ENCODE peak calls at places on chromosomes 11 and 22, in ten cellular contexts. One of them, this sample, is unnamed.

GRCh38 chr22:40193429-40194421 is 16.0 kb downstream of the TNRC6B start:
- DNase-seq in Caco-2: no peak
- DNase-seq in GM23338: peak
- DNase-seq in H9: peak
- DNase-seq in glutamatergic neuron: no peak
- DNase-seq in fibroblast of mammary gland: peak
- DNase-seq in spleen: no peak
- DNase-seq in GM12865: no peak
- DNase-seq in mammary epithelial cell: no peak
- DNase-seq in AG09309: no peak
- DNase-seq in this sample: no peak

GRCh38 chr11:13868710-13869403 is 93.7 kb upstream of the SPON1 start:
- DNase-seq in Caco-2: no peak
- DNase-seq in glutamatergic neuron: no peak
- DNase-seq in GM12865: no peak
- DNase-seq in fibroblast of mammary gland: no peak
- DNase-seq in AG09309: no peak
- DNase-seq in spleen: no peak
- DNase-seq in mammary epithelial cell: peak
- DNase-seq in H9: no peak
- DNase-seq in GM23338: no peak
- DNase-seq in this sample: no peak

GRCh38 chr11:57306156-57306876 is 18.4 kb downstream of the TNKS1BP1 start:
- DNase-seq in mammary epithelial cell: no peak
- DNase-seq in H9: no peak
- DNase-seq in spleen: no peak
- DNase-seq in fibroblast of mammary gland: peak
- DNase-seq in Caco-2: no peak
- DNase-seq in GM12865: no peak
- DNase-seq in GM23338: no peak
- DNase-seq in AG09309: no peak
- DNase-seq in glutamatergic neuron: no peak
- DNase-seq in this sample: no peak

GRCh38 chr11:61637287-61637686 is 42.9 kb upstream of the DAGLA start:
- DNase-seq in GM12865: no peak
- DNase-seq in glutamatergic neuron: peak
- DNase-seq in fibroblast of mammary gland: no peak
- DNase-seq in Caco-2: no peak
- DNase-seq in GM23338: no peak
- DNase-seq in AG09309: no peak
- DNase-seq in spleen: no peak
- DNase-seq in mammary epithelial cell: no peak
- DNase-seq in H9: no peak
- DNase-seq in this sample: no peak

GRCh38 chr11:101867951-101868350 is 46.9 kb upstream of the CEP126 start:
- DNase-seq in Caco-2: no peak
- DNase-seq in spleen: no peak
- DNase-seq in GM12865: no peak
- DNase-seq in fibroblast of mammary gland: no peak
- DNase-seq in GM23338: no peak
- DNase-seq in H9: no peak
- DNase-seq in mammary epithelial cell: no peak
- DNase-seq in AG09309: no peak
- DNase-seq in glutamatergic neuron: no peak
- DNase-seq in this sample: no peak

GRCh38 chr11:62705401-62705800 is 1.8 kb downstream of the BSCL2 start:
- DNase-seq in spleen: peak
- DNase-seq in glutamatergic neuron: no peak
- DNase-seq in fibroblast of mammary gland: no peak
- DNase-seq in Caco-2: no peak
- DNase-seq in mammary epithelial cell: peak
- DNase-seq in H9: peak
- DNase-seq in AG09309: no peak
- DNase-seq in GM12865: no peak
- DNase-seq in GM23338: peak
- DNase-seq in this sample: no peak

GRCh38 chr22:19143967-19144400 is 467 bp downstream of the ESS2 start:
- DNase-seq in GM12865: peak
- DNase-seq in Caco-2: no peak
- DNase-seq in H9: no peak
- DNase-seq in GM23338: no peak
- DNase-seq in spleen: peak
- DNase-seq in AG09309: no peak
- DNase-seq in glutamatergic neuron: no peak
- DNase-seq in fibroblast of mammary gland: no peak
- DNase-seq in mammary epithelial cell: peak
- DNase-seq in this sample: no peak

GRCh38 chr11:43853766-43854165 is 26.9 kb upstream of the ALKBH3 start:
- DNase-seq in GM23338: no peak
- DNase-seq in AG09309: no peak
- DNase-seq in mammary epithelial cell: peak
- DNase-seq in GM12865: no peak
- DNase-seq in H9: no peak
- DNase-seq in glutamatergic neuron: no peak
- DNase-seq in Caco-2: no peak
- DNase-seq in spleen: no peak
- DNase-seq in fibroblast of mammary gland: peak
- DNase-seq in this sample: no peak

GRCh38 chr11:99640671-99641070 is 619.9 kb downstream of the CNTN5 start:
- DNase-seq in GM12865: no peak
- DNase-seq in Caco-2: no peak
- DNase-seq in mammary epithelial cell: no peak
- DNase-seq in GM23338: no peak
- DNase-seq in glutamatergic neuron: no peak
- DNase-seq in AG09309: no peak
- DNase-seq in spleen: no peak
- DNase-seq in fibroblast of mammary gland: no peak
- DNase-seq in H9: no peak
- DNase-seq in this sample: no peak

GRCh38 chr22:31876156-31877035 is 67.9 kb upstream of the YWHAH start:
- DNase-seq in AG09309: peak
- DNase-seq in Caco-2: no peak
- DNase-seq in GM23338: no peak
- DNase-seq in H9: no peak
- DNase-seq in glutamatergic neuron: no peak
- DNase-seq in spleen: no peak
- DNase-seq in GM12865: no peak
- DNase-seq in mammary epithelial cell: peak
- DNase-seq in fibroblast of mammary gland: peak
- DNase-seq in this sample: no peak

GRCh38 chr11:57800444-57801184 is 39.0 kb downstream of the CTNND1 start:
- DNase-seq in H9: peak
- DNase-seq in GM12865: peak
- DNase-seq in spleen: no peak
- DNase-seq in fibroblast of mammary gland: peak
- DNase-seq in glutamatergic neuron: no peak
- DNase-seq in Caco-2: peak
- DNase-seq in AG09309: no peak
- DNase-seq in GM23338: peak
- DNase-seq in mammary epithelial cell: peak
- DNase-seq in this sample: peak

GRCh38 chr11:48044577-48044976 is 64.2 kb downstream of the PTPRJ start:
- DNase-seq in GM23338: no peak
- DNase-seq in spleen: peak
- DNase-seq in AG09309: no peak
- DNase-seq in fibroblast of mammary gland: no peak
- DNase-seq in Caco-2: no peak
- DNase-seq in mammary epithelial cell: no peak
- DNase-seq in glutamatergic neuron: no peak
- DNase-seq in H9: no peak
- DNase-seq in GM12865: no peak
- DNase-seq in this sample: no peak

GRCh38 chr11:17403977-17404759 is 15.7 kb upstream of the KCNJ11 start:
- DNase-seq in Caco-2: no peak
- DNase-seq in mammary epithelial cell: peak
- DNase-seq in H9: no peak
- DNase-seq in AG09309: peak
- DNase-seq in GM23338: no peak
- DNase-seq in GM12865: no peak
- DNase-seq in spleen: no peak
- DNase-seq in fibroblast of mammary gland: peak
- DNase-seq in glutamatergic neuron: no peak
- DNase-seq in this sample: no peak

GRCh38 chr11:35111171-35112055 is 27.6 kb upstream of the CD44 start:
- DNase-seq in Caco-2: no peak
- DNase-seq in H9: no peak
- DNase-seq in GM12865: no peak
- DNase-seq in glutamatergic neuron: no peak
- DNase-seq in GM23338: no peak
- DNase-seq in fibroblast of mammary gland: peak
- DNase-seq in AG09309: peak
- DNase-seq in spleen: no peak
- DNase-seq in mammary epithelial cell: peak
- DNase-seq in this sample: no peak

GRCh38 chr22:32462452-32462851 is 1.8 kb downstream of the BPIFC start:
- DNase-seq in Caco-2: no peak
- DNase-seq in GM23338: no peak
- DNase-seq in glutamatergic neuron: no peak
- DNase-seq in spleen: no peak
- DNase-seq in H9: no peak
- DNase-seq in fibroblast of mammary gland: no peak
- DNase-seq in AG09309: no peak
- DNase-seq in GM12865: no peak
- DNase-seq in mammary epithelial cell: no peak
- DNase-seq in this sample: no peak

GRCh38 chr22:24107668-24108067 is 73.6 kb upstream of the SUSD2 start:
- DNase-seq in H9: no peak
- DNase-seq in GM23338: no peak
- DNase-seq in Caco-2: no peak
- DNase-seq in spleen: no peak
- DNase-seq in glutamatergic neuron: no peak
- DNase-seq in GM12865: no peak
- DNase-seq in fibroblast of mammary gland: peak
- DNase-seq in mammary epithelial cell: peak
- DNase-seq in AG09309: peak
- DNase-seq in this sample: no peak
- TF ChIP-seq CTCF in H9: no peak
- TF ChIP-seq CTCF in GM23338: no peak
- TF ChIP-seq CTCF in Caco-2: no peak
- TF ChIP-seq CTCF in spleen: no peak
- TF ChIP-seq CTCF in glutamatergic neuron: no peak
- TF ChIP-seq CTCF in GM12865: no peak
- TF ChIP-seq CTCF in fibroblast of mammary gland: peak
- TF ChIP-seq CTCF in mammary epithelial cell: no peak
- TF ChIP-seq CTCF in AG09309: peak
- TF ChIP-seq CTCF in this sample: no peak

GRCh38 chr11:112839051-112839450 is 122.2 kb upstream of the NCAM1 start:
- DNase-seq in fibroblast of mammary gland: no peak
- DNase-seq in glutamatergic neuron: no peak
- DNase-seq in H9: no peak
- DNase-seq in GM12865: no peak
- DNase-seq in GM23338: no peak
- DNase-seq in mammary epithelial cell: no peak
- DNase-seq in spleen: no peak
- DNase-seq in AG09309: no peak
- DNase-seq in Caco-2: no peak
- DNase-seq in this sample: no peak

GRCh38 chr11:112835556-112835955 is 125.7 kb upstream of the NCAM1 start:
- DNase-seq in GM23338: no peak
- DNase-seq in GM12865: no peak
- DNase-seq in AG09309: no peak
- DNase-seq in Caco-2: no peak
- DNase-seq in spleen: no peak
- DNase-seq in H9: no peak
- DNase-seq in fibroblast of mammary gland: no peak
- DNase-seq in glutamatergic neuron: no peak
- DNase-seq in mammary epithelial cell: no peak
- DNase-seq in this sample: no peak

GRCh38 chr11:112841719-112842118 is 119.5 kb upstream of the NCAM1 start:
- DNase-seq in H9: no peak
- DNase-seq in GM12865: no peak
- DNase-seq in spleen: no peak
- DNase-seq in fibroblast of mammary gland: no peak
- DNase-seq in Caco-2: no peak
- DNase-seq in mammary epithelial cell: no peak
- DNase-seq in GM23338: no peak
- DNase-seq in AG09309: no peak
- DNase-seq in glutamatergic neuron: no peak
- DNase-seq in this sample: no peak

GRCh38 chr11:112834277-112834755 is 126.9 kb upstream of the NCAM1 start:
- DNase-seq in spleen: no peak
- DNase-seq in H9: no peak
- DNase-seq in fibroblast of mammary gland: no peak
- DNase-seq in Caco-2: no peak
- DNase-seq in GM23338: no peak
- DNase-seq in mammary epithelial cell: no peak
- DNase-seq in glutamatergic neuron: no peak
- DNase-seq in GM12865: no peak
- DNase-seq in AG09309: no peak
- DNase-seq in this sample: no peak

GRCh38 chr11:112837162-112837826 is 123.9 kb upstream of the NCAM1 start:
- DNase-seq in spleen: no peak
- DNase-seq in Caco-2: no peak
- DNase-seq in mammary epithelial cell: no peak
- DNase-seq in GM23338: peak
- DNase-seq in glutamatergic neuron: no peak
- DNase-seq in GM12865: peak
- DNase-seq in AG09309: no peak
- DNase-seq in fibroblast of mammary gland: no peak
- DNase-seq in H9: peak
- DNase-seq in this sample: no peak
- TF ChIP-seq CTCF in spleen: no peak
- TF ChIP-seq CTCF in Caco-2: peak
- TF ChIP-seq CTCF in mammary epithelial cell: no peak
- TF ChIP-seq CTCF in GM23338: peak
- TF ChIP-seq CTCF in glutamatergic neuron: no peak
- TF ChIP-seq CTCF in GM12865: no peak
- TF ChIP-seq CTCF in AG09309: no peak
- TF ChIP-seq CTCF in fibroblast of mammary gland: no peak
- TF ChIP-seq CTCF in H9: peak
- TF ChIP-seq CTCF in this sample: no peak

DNA sequence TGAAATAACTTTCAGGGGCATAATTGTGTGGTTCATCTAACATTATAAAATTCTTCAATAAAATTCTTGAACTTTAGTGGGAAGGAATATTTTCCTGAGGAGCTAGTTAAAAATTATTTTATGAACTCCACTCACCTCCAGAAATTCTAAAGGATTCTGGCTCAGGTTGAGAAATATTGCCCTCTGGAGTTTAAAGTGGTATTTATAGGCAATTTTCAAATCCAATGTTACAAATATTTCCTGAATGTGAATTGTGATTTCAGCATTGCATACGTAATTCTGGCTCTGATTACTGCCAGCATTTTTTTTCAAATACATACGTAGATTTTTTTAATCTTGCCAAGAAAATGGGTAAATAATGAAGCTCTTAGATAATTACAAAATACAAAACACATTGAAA is 598.2 kb upstream of the ANO3 start:
- DNase-seq in AG09309: no peak
- DNase-seq in fibroblast of mammary gland: no peak
- DNase-seq in GM12865: no peak
- DNase-seq in glutamatergic neuron: no peak
- DNase-seq in spleen: no peak
- DNase-seq in Caco-2: no peak
- DNase-seq in GM23338: peak
- DNase-seq in H9: no peak
- DNase-seq in mammary epithelial cell: no peak
- DNase-seq in this sample: no peak
- TF ChIP-seq CTCF in AG09309: no peak
- TF ChIP-seq CTCF in fibroblast of mammary gland: no peak
- TF ChIP-seq CTCF in GM12865: no peak
- TF ChIP-seq CTCF in glutamatergic neuron: no peak
- TF ChIP-seq CTCF in spleen: no peak
- TF ChIP-seq CTCF in Caco-2: no peak
- TF ChIP-seq CTCF in GM23338: no peak
- TF ChIP-seq CTCF in H9: peak
- TF ChIP-seq CTCF in mammary epithelial cell: no peak
- TF ChIP-seq CTCF in this sample: no peak

GRCh38 chr11:66545701-66546367 is at the start of gene ZDHHC24:
- DNase-seq in GM12865: peak
- DNase-seq in GM23338: peak
- DNase-seq in spleen: peak
- DNase-seq in fibroblast of mammary gland: peak
- DNase-seq in glutamatergic neuron: peak
- DNase-seq in AG09309: peak
- DNase-seq in H9: peak
- DNase-seq in mammary epithelial cell: peak
- DNase-seq in Caco-2: peak
- DNase-seq in this sample: peak
- TF ChIP-seq CTCF in GM12865: no peak
- TF ChIP-seq CTCF in GM23338: no peak
- TF ChIP-seq CTCF in spleen: no peak
- TF ChIP-seq CTCF in fibroblast of mammary gland: no peak
- TF ChIP-seq CTCF in glutamatergic neuron: no peak
- TF ChIP-seq CTCF in AG09309: no peak
- TF ChIP-seq CTCF in H9: no peak
- TF ChIP-seq CTCF in mammary epithelial cell: no peak
- TF ChIP-seq CTCF in Caco-2: no peak
- TF ChIP-seq CTCF in this sample: no peak